ENCODE peak calls at places on chromosomes 1 and 21, in six cellular contexts. One of them, this sample, is unnamed.

GRCh38 chr1:157363660-157364140 is 188.6 kb downstream of the FCRL5 start:
- DNase-seq in K562: peak
- DNase-seq in A549: peak
- DNase-seq in endothelial cell of umbilical vein: peak
- DNase-seq in GM12878: peak
- DNase-seq in HepG2: peak
- DNase-seq in this sample: peak

GRCh38 chr1:226436472-226436854 is 28.6 kb upstream of the PARP1 start:
- DNase-seq in endothelial cell of umbilical vein: no peak
- DNase-seq in HepG2: no peak
- DNase-seq in GM12878: no peak
- DNase-seq in A549: no peak
- DNase-seq in K562: no peak
- DNase-seq in this sample: no peak

GRCh38 chr1:10232213-10232612 is 21.8 kb downstream of the KIF1B start:
- DNase-seq in A549: no peak
- DNase-seq in K562: no peak
- DNase-seq in GM12878: no peak
- DNase-seq in endothelial cell of umbilical vein: no peak
- DNase-seq in HepG2: no peak
- DNase-seq in this sample: no peak

GRCh38 chr1:92749024-92749634 is 35.8 kb downstream of the EVI5 start:
- DNase-seq in HepG2: peak
- DNase-seq in A549: peak
- DNase-seq in K562: peak
- DNase-seq in endothelial cell of umbilical vein: peak
- DNase-seq in GM12878: no peak
- DNase-seq in this sample: peak

GRCh38 chr1:178650950-178651461 is 74.0 kb upstream of the RALGPS2 start:
- DNase-seq in K562: no peak
- DNase-seq in A549: no peak
- DNase-seq in HepG2: peak
- DNase-seq in endothelial cell of umbilical vein: peak
- DNase-seq in GM12878: no peak
- DNase-seq in this sample: no peak

GRCh38 chr1:32978854-32979253 is 14.2 kb upstream of the RNF19B start:
- DNase-seq in GM12878: no peak
- DNase-seq in A549: no peak
- DNase-seq in K562: no peak
- DNase-seq in endothelial cell of umbilical vein: no peak
- DNase-seq in HepG2: no peak
- DNase-seq in this sample: no peak

GRCh38 chr21:17451364-17451869 is 61.4 kb upstream of the CXADR start:
- DNase-seq in K562: no peak
- DNase-seq in endothelial cell of umbilical vein: peak
- DNase-seq in GM12878: no peak
- DNase-seq in A549: peak
- DNase-seq in HepG2: peak
- DNase-seq in this sample: peak

GRCh38 chr1:16410803-16411202 is 26.4 kb downstream of the SPATA21 start:
- DNase-seq in HepG2: no peak
- DNase-seq in endothelial cell of umbilical vein: no peak
- DNase-seq in A549: no peak
- DNase-seq in K562: no peak
- DNase-seq in GM12878: no peak
- DNase-seq in this sample: no peak

GRCh38 chr1:9037476-9038337 is 11.5 kb upstream of the SLC2A7 start:
- DNase-seq in A549: no peak
- DNase-seq in K562: no peak
- DNase-seq in endothelial cell of umbilical vein: no peak
- DNase-seq in GM12878: peak
- DNase-seq in HepG2: no peak
- DNase-seq in this sample: no peak

GRCh38 chr1:246971322-246971721 is 36.5 kb downstream of the ZNF695 start:
- DNase-seq in GM12878: no peak
- DNase-seq in A549: no peak
- DNase-seq in endothelial cell of umbilical vein: peak
- DNase-seq in HepG2: peak
- DNase-seq in K562: peak
- DNase-seq in this sample: peak

GRCh38 chr1:154193821-154194220 is 1.9 kb upstream of the TPM3 start:
- DNase-seq in endothelial cell of umbilical vein: no peak
- DNase-seq in GM12878: no peak
- DNase-seq in K562: no peak
- DNase-seq in A549: no peak
- DNase-seq in HepG2: peak
- DNase-seq in this sample: no peak

GRCh38 chr1:107486365-107486764 is 345.5 kb downstream of the NTNG1 start:
- DNase-seq in A549: no peak
- DNase-seq in GM12878: no peak
- DNase-seq in HepG2: no peak
- DNase-seq in endothelial cell of umbilical vein: no peak
- DNase-seq in K562: no peak
- DNase-seq in this sample: no peak

DNA sequence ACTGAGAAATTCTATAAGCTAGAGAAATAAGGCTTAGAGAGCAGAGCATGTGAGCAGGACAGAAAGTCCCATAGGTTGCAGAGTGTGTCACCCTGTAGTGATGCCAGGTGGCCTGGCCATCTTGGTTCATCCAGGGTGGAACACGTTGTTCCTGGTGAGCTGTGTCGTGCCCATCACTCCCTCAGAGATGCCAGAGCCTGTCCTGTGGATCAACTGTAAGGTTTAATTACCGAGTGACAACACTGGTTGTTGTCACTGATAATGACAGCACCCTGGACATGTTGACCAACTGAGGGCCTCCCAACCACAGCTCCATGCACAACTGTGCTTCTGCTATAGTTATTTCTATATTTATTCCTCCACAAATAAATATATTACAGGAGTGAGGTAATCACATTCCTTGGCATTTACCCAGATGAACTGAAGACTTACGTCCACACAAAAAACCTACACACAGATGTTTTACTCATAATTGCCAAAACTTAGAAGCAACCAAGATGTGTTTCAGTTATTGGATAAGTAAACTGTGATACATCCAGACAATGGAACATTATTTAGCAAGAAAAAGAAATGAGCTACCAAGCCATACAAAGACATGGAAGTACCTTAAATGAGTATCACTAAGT is 6.2 kb downstream of the C1orf198 start:
- DNase-seq in endothelial cell of umbilical vein: no peak
- DNase-seq in HepG2: no peak
- DNase-seq in A549: no peak
- DNase-seq in K562: no peak
- DNase-seq in GM12878: no peak
- DNase-seq in this sample: no peak
- TF ChIP-seq POLR2A in endothelial cell of umbilical vein: no peak
- TF ChIP-seq POLR2A in HepG2: no peak
- TF ChIP-seq POLR2A in A549: no peak
- TF ChIP-seq POLR2A in K562: no peak
- TF ChIP-seq POLR2A in GM12878: no peak
- TF ChIP-seq POLR2A in this sample: no peak

GRCh38 chr1:26094677-26095383 is 16.8 kb upstream of the PDIK1L start:
- DNase-seq in endothelial cell of umbilical vein: no peak
- DNase-seq in K562: peak
- DNase-seq in A549: no peak
- DNase-seq in GM12878: no peak
- DNase-seq in HepG2: no peak
- DNase-seq in this sample: no peak
- TF ChIP-seq MYC in endothelial cell of umbilical vein: no peak
- TF ChIP-seq MYC in K562: no peak
- TF ChIP-seq MYC in A549: no peak
- TF ChIP-seq MYC in GM12878: no peak
- TF ChIP-seq MYC in HepG2: no peak
- TF ChIP-seq MYC in this sample: no peak

DNA sequence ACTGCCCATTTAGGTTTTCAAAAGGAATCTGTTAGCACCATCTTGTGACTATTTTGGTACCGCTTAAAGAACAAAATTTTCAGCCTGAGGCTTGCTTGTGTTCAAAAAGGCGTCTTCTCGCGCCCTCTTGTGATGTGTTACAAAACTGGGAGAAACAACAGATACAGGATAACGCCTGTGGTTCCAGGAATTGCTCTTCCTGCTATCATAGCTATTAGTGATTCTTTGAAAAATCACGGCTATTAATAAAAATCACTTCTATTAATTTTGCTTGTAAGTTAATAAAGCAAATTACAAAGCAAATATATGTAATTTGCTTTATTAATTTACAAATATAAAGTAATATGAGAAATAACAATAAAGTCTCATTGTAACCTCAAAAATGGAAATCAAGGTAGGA is 82.2 kb upstream of the ABCD3 start:
- DNase-seq in HepG2: peak
- DNase-seq in GM12878: no peak
- DNase-seq in endothelial cell of umbilical vein: peak
- DNase-seq in K562: peak
- DNase-seq in A549: peak
- DNase-seq in this sample: peak
- TF ChIP-seq POLR2A in HepG2: no peak
- TF ChIP-seq POLR2A in GM12878: no peak
- TF ChIP-seq POLR2A in endothelial cell of umbilical vein: no peak
- TF ChIP-seq POLR2A in K562: no peak
- TF ChIP-seq POLR2A in A549: no peak
- TF ChIP-seq POLR2A in this sample: no peak

GRCh38 chr1:193703655-193704054 is 517.2 kb upstream of the B3GALT2 start:
- DNase-seq in HepG2: no peak
- DNase-seq in endothelial cell of umbilical vein: no peak
- DNase-seq in GM12878: no peak
- DNase-seq in A549: no peak
- DNase-seq in K562: no peak
- DNase-seq in this sample: no peak

GRCh38 chr1:193707271-193708015 is 521.0 kb upstream of the B3GALT2 start:
- DNase-seq in GM12878: no peak
- DNase-seq in endothelial cell of umbilical vein: peak
- DNase-seq in HepG2: no peak
- DNase-seq in A549: no peak
- DNase-seq in K562: no peak
- DNase-seq in this sample: no peak

GRCh38 chr1:193705473-193706074 is 519.2 kb upstream of the B3GALT2 start:
- DNase-seq in K562: no peak
- DNase-seq in A549: no peak
- DNase-seq in endothelial cell of umbilical vein: no peak
- DNase-seq in GM12878: no peak
- DNase-seq in HepG2: no peak
- DNase-seq in this sample: peak

GRCh38 chr1:193709607-193710006 is 523.2 kb upstream of the B3GALT2 start:
- DNase-seq in A549: no peak
- DNase-seq in GM12878: no peak
- DNase-seq in K562: no peak
- DNase-seq in HepG2: no peak
- DNase-seq in endothelial cell of umbilical vein: no peak
- DNase-seq in this sample: no peak

GRCh38 chr1:193706763-193707162 is 520.4 kb upstream of the B3GALT2 start:
- DNase-seq in endothelial cell of umbilical vein: no peak
- DNase-seq in HepG2: no peak
- DNase-seq in GM12878: no peak
- DNase-seq in A549: no peak
- DNase-seq in K562: no peak
- DNase-seq in this sample: no peak
- TF ChIP-seq MYC in endothelial cell of umbilical vein: no peak
- TF ChIP-seq MYC in HepG2: no peak
- TF ChIP-seq MYC in GM12878: no peak
- TF ChIP-seq MYC in A549: no peak
- TF ChIP-seq MYC in K562: no peak
- TF ChIP-seq MYC in this sample: no peak

DNA sequence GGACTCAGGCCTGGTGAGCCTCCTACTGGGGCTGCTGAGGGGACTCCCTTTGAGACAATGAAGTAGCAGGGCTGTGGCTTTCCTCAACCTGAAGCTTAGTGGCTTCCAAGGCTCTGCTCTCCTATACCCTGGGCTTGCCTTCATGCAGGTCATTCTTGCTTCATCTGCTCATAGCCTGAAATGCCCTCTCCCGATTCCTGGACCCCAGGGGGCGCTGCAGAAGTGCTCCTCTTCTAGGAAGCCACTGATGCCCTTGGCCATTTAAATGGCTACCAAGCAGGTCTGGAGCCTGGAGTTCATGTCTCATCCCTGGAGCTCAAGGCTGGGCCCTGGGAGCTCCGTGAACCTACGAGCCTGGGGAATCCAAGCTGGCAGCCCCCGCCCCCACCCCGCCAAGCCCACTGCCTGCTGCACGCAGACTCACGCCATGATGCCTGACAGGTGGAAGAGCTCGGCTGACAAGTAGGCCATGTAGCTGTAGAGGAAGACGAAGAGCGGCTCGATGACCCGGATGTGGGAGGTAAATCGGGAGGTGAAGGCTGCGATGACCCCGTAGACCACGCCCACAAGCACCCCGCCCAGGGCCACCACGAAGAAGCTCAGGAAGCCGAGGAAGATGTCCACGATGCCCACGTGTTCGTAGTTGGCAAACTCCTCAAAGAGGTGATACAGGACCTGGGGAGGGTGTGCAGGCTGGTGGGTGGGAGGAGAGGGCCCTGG is 45.7 kb downstream of the SLC9A1 start:
- DNase-seq in endothelial cell of umbilical vein: no peak
- DNase-seq in HepG2: peak
- DNase-seq in GM12878: no peak
- DNase-seq in K562: peak
- DNase-seq in A549: peak
- DNase-seq in this sample: peak
- TF ChIP-seq POLR2A in endothelial cell of umbilical vein: no peak
- TF ChIP-seq POLR2A in HepG2: no peak
- TF ChIP-seq POLR2A in GM12878: no peak
- TF ChIP-seq POLR2A in K562: no peak
- TF ChIP-seq POLR2A in A549: no peak
- TF ChIP-seq POLR2A in this sample: no peak

GRCh38 chr1:222889445-222889844 is 74.6 kb downstream of the DISP1 start:
- DNase-seq in HepG2: no peak
- DNase-seq in K562: no peak
- DNase-seq in A549: no peak
- DNase-seq in endothelial cell of umbilical vein: peak
- DNase-seq in GM12878: no peak
- DNase-seq in this sample: no peak
- TF ChIP-seq MYC in HepG2: no peak
- TF ChIP-seq MYC in K562: no peak
- TF ChIP-seq MYC in A549: no peak
- TF ChIP-seq MYC in endothelial cell of umbilical vein: no peak
- TF ChIP-seq MYC in GM12878: no peak
- TF ChIP-seq MYC in this sample: no peak

DNA sequence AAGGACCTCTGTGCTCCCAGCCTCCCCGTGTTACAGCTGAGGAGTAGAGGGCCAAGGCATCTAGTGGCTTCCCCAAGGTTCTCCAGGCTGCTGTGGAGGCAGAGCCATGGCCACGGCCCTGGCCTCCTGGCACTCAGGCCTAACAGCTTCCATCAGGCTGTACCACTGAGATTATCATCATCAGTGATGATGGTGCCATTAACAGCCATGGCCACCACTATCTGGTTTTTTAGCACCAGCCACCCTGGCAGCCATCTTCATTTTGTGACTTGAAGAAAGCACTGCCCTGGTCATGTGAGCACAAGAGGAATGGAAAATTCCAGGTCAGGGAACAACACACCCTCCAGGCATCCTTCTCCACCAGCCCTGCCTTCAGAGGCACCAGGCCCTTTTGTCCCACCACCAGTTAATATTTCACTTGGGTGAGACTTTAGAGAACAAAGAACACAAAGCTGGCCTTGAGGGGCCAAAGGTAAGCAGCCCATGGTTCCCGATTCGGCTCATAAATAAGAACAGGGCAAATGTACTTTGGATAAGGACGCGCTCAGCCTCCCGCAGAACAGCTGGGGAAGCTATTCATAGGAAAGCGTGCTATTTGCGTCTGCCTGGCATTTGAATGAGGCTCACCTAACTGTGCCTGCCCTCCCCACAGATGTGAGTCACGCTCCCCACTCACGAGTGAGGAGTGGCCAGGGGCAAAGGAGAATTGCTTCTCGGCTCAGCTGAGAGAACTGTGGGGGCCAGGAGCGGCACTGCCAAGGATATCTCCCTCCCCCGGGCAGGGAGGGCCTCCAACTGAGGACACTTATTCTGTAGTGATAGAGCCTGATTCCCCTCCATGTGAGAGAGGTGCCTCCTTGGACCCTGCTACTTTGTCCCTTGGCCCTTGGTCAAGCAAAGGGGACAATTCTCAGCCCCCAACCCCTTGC is 95.6 kb downstream of the CD58 start:
- DNase-seq in HepG2: peak
- DNase-seq in endothelial cell of umbilical vein: no peak
- DNase-seq in GM12878: no peak
- DNase-seq in K562: no peak
- DNase-seq in A549: no peak
- DNase-seq in this sample: no peak
- TF ChIP-seq POLR2A in HepG2: peak
- TF ChIP-seq POLR2A in endothelial cell of umbilical vein: no peak
- TF ChIP-seq POLR2A in GM12878: no peak
- TF ChIP-seq POLR2A in K562: no peak
- TF ChIP-seq POLR2A in A549: no peak
- TF ChIP-seq POLR2A in this sample: no peak

This sample was measured in NB4.